ENCODE peak calls at places on chromosomes 13 and 19, in five cellular contexts. Q, O, M, L and A are unnamed samples.

GRCh38 chr13:95188128-95188527 is 113.1 kb downstream of the ABCC4 start:
- DNase-seq in Q (no peak), O (no peak), M (no peak), L (no peak), A (no peak)

GRCh38 chr13:39144941-39145533 is 106.8 kb downstream of the NHLRC3 start:
- DNase-seq in Q (peak), O (peak), M (peak), L (no peak), A (peak)

GRCh38 chr13:25840261-25840660 is 211.6 kb downstream of the SHISA2 start:
- DNase-seq in Q (no peak), O (no peak), M (no peak), L (no peak), A (no peak)

GRCh38 chr13:79225487-79226232 is 180.4 kb downstream of the RBM26 start:
- DNase-seq in Q (no peak), O (no peak), M (no peak), L (no peak), A (no peak)

GRCh38 chr19:3986260-3987041 is 1.2 kb upstream of the EEF2 start:
- DNase-seq in Q (peak), O (peak), M (peak), L (peak), A (peak)

GRCh38 chr19:14300281-14300680 is 81.0 kb upstream of the ADGRE5 start:
- DNase-seq in Q (no peak), O (peak), M (no peak), L (no peak), A (no peak)

GRCh38 chr19:7540761-7541480 is 5.4 kb downstream of the PNPLA6 start:
- DNase-seq in Q (no peak), O (peak), M (peak), L (no peak), A (peak)

GRCh38 chr13:70523622-70524021 is 415.4 kb upstream of the KLHL1 start:
- DNase-seq in Q (no peak), O (no peak), M (no peak), L (no peak), A (no peak)

GRCh38 chr13:90830782-90831181 is 516.7 kb upstream of the MIR17HG start:
- DNase-seq in Q (no peak), O (no peak), M (no peak), L (no peak), A (no peak)

GRCh38 chr13:104006625-104007061 is 940.4 kb upstream of the SLC10A2 start:
- DNase-seq in Q (no peak), O (no peak), M (no peak), L (no peak), A (no peak)

GRCh38 chr13:111187879-111188643 is 73.0 kb downstream of the ARHGEF7 start:
- DNase-seq in Q (no peak), O (no peak), M (peak), L (no peak), A (peak)

GRCh38 chr13:80840313-80840976 is 499.5 kb upstream of the SPRY2 start:
- DNase-seq in Q (no peak), O (no peak), M (peak), L (no peak), A (no peak)

GRCh38 chr13:79011179-79011578 is 352.2 kb upstream of the OBI1 start:
- DNase-seq in Q (no peak), O (no peak), M (no peak), L (no peak), A (no peak)

GRCh38 chr13:74465279-74465678 is 331.1 kb upstream of the KLF12 start:
- DNase-seq in Q (no peak), O (no peak), M (no peak), L (no peak), A (no peak)

GRCh38 chr19:39428309-39429112 is 7.2 kb downstream of the RPS16 start:
- DNase-seq in Q (peak), O (no peak), M (peak), L (no peak), A (no peak)

GRCh38 chr13:60261432-60262351 is 98.0 kb upstream of the DIAPH3 start:
- DNase-seq in Q (no peak), O (peak), M (no peak), L (no peak), A (no peak)

GRCh38 chr13:51292000-51292550 is 47.4 kb upstream of the SERPINE3 start:
- DNase-seq in Q (no peak), O (no peak), M (no peak), L (no peak), A (no peak)

GRCh38 chr13:51287758-51288157 is 51.7 kb upstream of the SERPINE3 start:
- DNase-seq in Q (no peak), O (no peak), M (no peak), L (no peak), A (no peak)

GRCh38 chr13:51286135-51287002 is 53.1 kb upstream of the SERPINE3 start:
- DNase-seq in Q (peak), O (peak), M (peak), L (peak), A (peak)

DNA sequence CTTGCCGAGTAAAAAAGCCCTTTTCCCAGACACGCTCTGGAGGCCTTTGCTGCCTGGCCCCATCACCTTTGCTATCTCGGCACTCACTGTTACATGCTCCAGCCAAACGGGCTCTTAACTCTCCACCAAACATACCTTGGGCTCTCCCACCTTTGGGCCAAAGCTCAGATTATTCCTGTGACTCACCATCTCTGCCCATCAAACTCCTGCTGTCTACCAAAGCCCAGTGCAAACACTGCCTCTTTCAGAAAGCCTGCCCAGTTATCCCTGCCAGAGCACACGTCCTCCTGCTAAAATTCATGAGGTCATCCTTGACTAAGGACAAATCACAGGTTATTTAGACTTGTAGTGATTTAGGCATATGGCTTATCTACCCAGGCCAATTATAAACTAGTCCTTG is 48.1 kb upstream of the SERPINE3 start:
- DNase-seq in Q (no peak), O (no peak), M (no peak), L (no peak), A (no peak)
- TF ChIP-seq MYC in Q (no peak), O (no peak), M (no peak), L (no peak), A (no peak)

GRCh38 chr19:9309974-9310446 is 372 bp upstream of the ZNF699 start:
- DNase-seq in Q (peak), O (peak), M (no peak), L (no peak), A (peak)

GRCh38 chr19:9306443-9306842 is 3.2 kb downstream of the ZNF699 start:
- DNase-seq in Q (no peak), O (no peak), M (no peak), L (no peak), A (no peak)

GRCh38 chr19:9313756-9314155 is 4.1 kb upstream of the ZNF699 start:
- DNase-seq in Q (no peak), O (no peak), M (no peak), L (no peak), A (no peak)

GRCh38 chr19:9309139-9309973 is at the start of gene ZNF699:
- DNase-seq in Q (peak), O (peak), M (peak), L (peak), A (peak)

GRCh38 chr19:9308091-9308490 is 1.5 kb downstream of the ZNF699 start:
- DNase-seq in Q (no peak), O (peak), M (no peak), L (no peak), A (no peak)
- H3K4me3 ChIP-seq in Q (no peak), O (peak), M (no peak), L (peak), A (no peak)

GRCh38 chr19:5718032-5718578 is 1.8 kb downstream of the LONP1 start:
- DNase-seq in Q (no peak), O (peak), M (no peak), L (no peak), A (peak)

GRCh38 chr19:5719274-5719960 is 529 bp downstream of the LONP1 start:
- DNase-seq in Q (no peak), O (peak), M (peak), L (no peak), A (peak)

GRCh38 chr19:5717215-5717614 is 2.7 kb downstream of the LONP1 start:
- DNase-seq in Q (no peak), O (no peak), M (no peak), L (no peak), A (no peak)

GRCh38 chr19:5719961-5720790 is at the start of the genes CATSPERD and LONP1:
- DNase-seq in Q (peak), O (peak), M (peak), L (peak), A (peak)

DNA sequence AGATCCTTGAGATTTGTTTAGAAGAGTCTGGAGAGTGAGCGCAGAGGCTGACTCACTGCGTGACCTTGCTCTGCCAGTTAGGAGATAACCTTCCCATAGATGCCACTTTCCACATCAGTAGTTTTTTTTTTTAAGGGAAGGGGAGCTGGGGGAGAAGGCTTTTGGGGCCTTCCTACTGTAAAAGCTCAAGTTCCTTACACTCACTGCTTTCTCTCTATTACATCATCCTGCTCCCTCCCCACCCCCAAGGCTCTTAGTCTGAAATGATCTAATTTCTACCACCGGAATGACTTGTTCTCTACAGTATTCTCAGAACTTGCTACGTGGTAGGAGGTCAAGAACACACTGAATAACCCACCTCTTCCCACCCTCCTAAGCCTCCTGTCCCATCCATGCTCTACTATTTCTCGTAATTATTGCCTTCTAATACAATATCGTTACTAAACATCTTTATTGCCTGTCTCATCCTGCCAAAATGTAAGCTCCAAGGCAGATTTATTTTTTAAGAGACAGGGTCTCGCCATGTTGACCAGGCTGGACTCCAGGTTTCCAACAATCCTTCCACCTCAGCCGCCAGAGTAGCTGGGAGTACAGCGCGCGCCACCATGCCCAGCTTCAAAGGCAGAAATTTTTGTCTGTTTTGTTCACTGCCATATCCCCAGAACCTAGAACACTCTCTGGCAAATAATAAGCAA is 1.2 kb downstream of the LONP1 start:
- DNase-seq in Q (no peak), O (peak), M (peak), L (peak), A (peak)
- TF ChIP-seq MYC in Q (no peak), O (no peak), M (no peak), L (no peak), A (peak)

GRCh38 chr19:19162495-19162894 is 7.6 kb downstream of the MEF2B start:
- DNase-seq in Q (no peak), O (no peak), M (no peak), L (no peak), A (no peak)

GRCh38 chr19:19157808-19158207 is 12.3 kb downstream of the MEF2B start:
- DNase-seq in Q (no peak), O (no peak), M (no peak), L (no peak), A (no peak)

GRCh38 chr19:19165396-19165795 is 4.7 kb downstream of the MEF2B start:
- DNase-seq in Q (no peak), O (no peak), M (no peak), L (no peak), A (no peak)

GRCh38 chr19:19159534-19159933 is 10.5 kb downstream of the MEF2B start:
- DNase-seq in Q (no peak), O (no peak), M (no peak), L (no peak), A (no peak)

DNA sequence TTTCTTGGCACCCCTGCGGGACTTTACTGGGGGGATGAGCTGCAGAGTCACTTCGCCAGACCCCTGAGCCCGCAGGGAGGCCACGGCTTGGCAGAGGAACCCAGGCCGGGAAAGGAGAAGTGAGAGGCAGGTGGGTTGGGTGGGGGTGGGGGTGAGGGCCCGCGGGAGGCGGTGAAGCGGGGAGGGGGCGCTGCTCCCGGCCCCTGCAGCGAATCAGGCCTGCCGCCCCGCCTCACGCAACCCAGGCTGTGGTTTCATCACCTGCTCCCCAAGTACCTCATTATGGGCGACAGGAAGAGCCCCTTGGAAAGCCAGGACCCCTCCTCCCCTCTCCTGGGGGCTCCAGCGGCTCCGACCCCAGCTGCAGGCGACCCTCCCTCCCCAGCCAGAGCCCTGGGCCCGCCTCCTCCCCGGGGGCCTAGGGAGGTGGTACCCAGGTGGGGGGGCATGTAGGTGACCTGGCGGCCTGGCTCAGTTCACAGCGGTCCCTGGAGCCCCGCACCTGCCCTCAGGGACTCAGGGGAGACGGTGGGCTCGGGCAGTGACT is 9.5 kb downstream of the MEF2B start:
- DNase-seq in Q (no peak), O (no peak), M (no peak), L (no peak), A (peak)
- H3K4me3 ChIP-seq in Q (no peak), O (no peak), M (no peak), L (peak), A (no peak)

DNA sequence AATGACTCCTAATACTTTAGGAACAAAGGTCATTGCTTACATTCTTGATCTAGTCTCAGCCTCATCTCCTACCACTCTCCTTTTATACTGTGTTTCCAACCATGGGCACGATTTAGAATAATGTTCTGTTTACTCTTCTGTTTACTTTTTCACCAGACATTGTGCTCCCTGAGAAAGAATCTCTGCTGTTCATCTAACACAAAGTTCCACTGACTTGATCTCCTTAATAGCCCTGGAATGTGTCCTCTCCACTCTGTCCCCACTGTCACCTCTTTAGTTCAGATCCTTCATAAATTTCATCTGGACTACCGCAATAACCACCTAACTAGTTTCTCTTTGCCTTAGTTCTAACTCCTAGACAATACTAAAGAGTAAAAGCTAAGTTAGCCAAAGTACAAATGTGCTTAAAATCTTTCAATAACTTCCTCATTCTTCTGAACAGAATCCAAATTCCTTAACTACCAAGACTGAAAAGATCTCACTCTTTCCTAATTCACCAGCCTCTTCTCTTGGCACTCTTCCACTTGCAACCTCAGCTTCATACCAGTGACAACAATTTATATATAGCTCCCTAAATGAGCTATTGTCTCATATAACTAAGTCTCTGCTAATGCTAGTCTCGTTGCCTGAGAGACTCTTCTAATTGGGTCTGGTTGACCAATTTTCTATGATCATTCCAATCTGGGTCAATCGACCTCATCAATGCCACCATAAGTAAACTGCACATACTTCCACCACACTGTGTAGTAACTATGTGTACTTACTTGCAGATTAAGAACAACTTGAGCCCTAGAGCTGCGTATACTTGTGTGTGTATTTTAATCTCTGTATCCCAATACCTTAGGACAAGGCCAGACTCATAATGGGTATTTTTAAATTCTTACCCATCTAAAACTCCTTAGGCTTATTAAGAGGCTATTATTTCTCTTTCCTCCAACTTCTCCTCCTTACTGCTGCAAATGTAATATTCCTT is 179.9 kb downstream of the VWA8 start:
- DNase-seq in Q (no peak), O (no peak), M (no peak), L (no peak), A (no peak)
- TF ChIP-seq MYC in Q (no peak), O (no peak), M (no peak), L (no peak), A (no peak)

GRCh38 chr19:1214299-1214861 is 8.8 kb downstream of the STK11 start:
- DNase-seq in Q (no peak), O (no peak), M (no peak), L (no peak), A (no peak)

GRCh38 chr19:1216756-1217155 is 11.2 kb downstream of the STK11 start:
- DNase-seq in Q (no peak), O (no peak), M (no peak), L (no peak), A (no peak)

GRCh38 chr19:1213391-1214286 is 8.1 kb downstream of the STK11 start:
- DNase-seq in Q (no peak), O (no peak), M (peak), L (peak), A (no peak)

GRCh38 chr19:1217366-1217765 is 11.8 kb downstream of the STK11 start:
- DNase-seq in Q (no peak), O (peak), M (no peak), L (no peak), A (no peak)

GRCh38 chr19:1214862-1215731 is 9.5 kb downstream of the STK11 start:
- DNase-seq in Q (no peak), O (no peak), M (no peak), L (no peak), A (no peak)
- H3K4me3 ChIP-seq in Q (no peak), O (no peak), M (no peak), L (no peak), A (no peak)

GRCh38 chr13:26946675-26947342 is 186.2 kb upstream of the GPR12 start:
- DNase-seq in Q (peak), O (peak), M (peak), L (peak), A (peak)
- TF ChIP-seq MYC in Q (no peak), O (no peak), M (no peak), L (no peak), A (peak)

DNA sequence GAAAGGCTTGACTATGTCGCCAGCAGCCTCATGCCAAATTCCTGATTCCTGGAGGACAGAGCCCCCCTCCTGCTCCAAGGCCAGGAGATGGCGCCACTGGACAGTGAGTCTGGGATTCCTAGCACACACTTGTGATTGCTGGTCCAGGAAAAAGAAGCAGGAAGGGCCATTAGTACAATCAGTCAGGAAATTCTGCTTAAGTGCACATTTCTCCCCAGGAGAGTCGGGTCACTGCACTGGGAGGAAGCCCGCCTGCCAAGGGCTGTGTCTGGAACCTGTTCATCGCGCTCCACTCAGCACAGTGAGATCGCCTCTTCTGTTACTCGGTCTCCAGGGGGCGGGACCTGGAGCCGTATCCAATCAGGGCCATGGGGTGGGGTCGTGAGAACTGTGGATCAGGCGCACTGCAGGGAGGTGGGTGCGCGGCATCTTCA is 65.1 kb downstream of the ZNF823 start:
- DNase-seq in Q (no peak), O (peak), M (peak), L (no peak), A (peak)
- H3K4me3 ChIP-seq in Q (no peak), O (no peak), M (no peak), L (no peak), A (no peak)